ENCODE peak calls at places on chromosomes 13 and 19, in four cellular contexts. Y is dorsolateral prefrontal cortex, P is A549, U is Calu3. N is an unnamed sample.

GRCh38 chr13:85709072-85709471 is 90.1 kb downstream of the SLITRK6 start:
- DNase-seq in P (no peak), U (no peak), Y (no peak), N (no peak)

GRCh38 chr13:53622431-53622830 is 593.8 kb downstream of the OLFM4 start:
- DNase-seq in Y (no peak), U (no peak), P (no peak), N (no peak)

GRCh38 chr13:29423050-29423449 is 172.4 kb downstream of the SLC7A1 start:
- DNase-seq in Y (no peak), U (no peak), P (no peak), N (no peak)

GRCh38 chr13:21078501-21078900 is 17.1 kb upstream of the LATS2 start:
- DNase-seq in U (no peak), Y (no peak), P (no peak), N (no peak)

GRCh38 chr19:12095111-12095790 is 30.7 kb downstream of the ZNF844 start:
- DNase-seq in Y (no peak), U (no peak), P (no peak), N (no peak)

GRCh38 chr13:110648155-110648819 is 32.9 kb downstream of the NAXD start:
- DNase-seq in Y (no peak), U (no peak), P (no peak), N (no peak)

GRCh38 chr19:16067205-16067938 is 8.9 kb upstream of the TPM4 start:
- DNase-seq in P (no peak), Y (no peak), U (peak; percentile 69), N (no peak)

GRCh38 chr13:51783432-51784094 is 20.4 kb downstream of the DHRS12 start:
- DNase-seq in Y (no peak), U (no peak), P (no peak), N (no peak)

GRCh38 chr19:42132030-42132628 is at the start of gene POU2F2:
- DNase-seq in P (no peak), U (no peak), Y (peak; percentile 54), N (peak; percentile 87)

GRCh38 chr19:50777830-50778303 is 7.6 kb downstream of the GPR32 start:
- DNase-seq in Y (no peak), P (no peak), U (no peak), N (peak; percentile 13)

GRCh38 chr19:40033989-40034560 is 22.0 kb downstream of the ZNF780B start:
- DNase-seq in P (no peak), Y (no peak), U (no peak), N (no peak)

GRCh38 chr13:49560270-49561063 is 24.9 kb downstream of the RCBTB1 start:
- DNase-seq in P (peak; percentile 9), Y (no peak), U (peak; percentile 38), N (no peak)

GRCh38 chr19:7391218-7391670 is 42.5 kb downstream of the ARHGEF18 start:
- DNase-seq in Y (no peak), U (peak; percentile 32), P (peak; percentile 75), N (no peak)

DNA sequence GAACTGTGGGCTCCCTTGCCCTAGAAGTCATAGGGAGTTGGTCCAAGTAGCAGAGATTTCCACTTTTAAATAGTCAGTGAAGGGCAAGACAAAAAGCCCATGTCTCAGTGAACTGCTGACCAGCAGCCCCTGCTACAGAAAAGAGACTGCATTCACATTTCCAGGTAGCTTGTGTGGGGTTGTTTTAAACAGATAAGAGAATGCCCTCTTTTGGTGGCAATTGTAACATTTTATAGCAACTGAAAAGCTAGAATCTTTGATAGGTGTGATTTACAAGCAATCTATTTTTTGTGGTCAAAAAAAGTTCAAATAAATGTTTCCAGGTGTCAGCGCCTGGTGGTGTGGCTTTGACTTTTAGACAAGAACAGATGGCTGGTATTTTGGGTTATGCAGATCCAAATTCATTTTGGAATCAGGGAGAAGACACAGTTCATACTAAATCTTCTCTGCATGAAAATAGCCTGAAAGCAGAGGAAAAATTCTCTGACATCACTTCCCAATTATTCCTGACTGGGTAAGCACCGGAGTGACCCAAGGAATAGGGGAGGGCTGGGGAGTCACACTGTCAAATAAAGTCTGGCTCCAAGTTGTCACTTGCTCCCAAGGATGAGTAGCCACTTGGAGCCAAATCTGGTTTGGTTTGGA is 26.2 kb upstream of the GPR12 start:
- DNase-seq in Y (no peak), P (no peak), U (no peak), N (no peak)
- TF ChIP-seq CTCF in Y (no peak), P (no peak), U (no peak), N (no peak)

DNA sequence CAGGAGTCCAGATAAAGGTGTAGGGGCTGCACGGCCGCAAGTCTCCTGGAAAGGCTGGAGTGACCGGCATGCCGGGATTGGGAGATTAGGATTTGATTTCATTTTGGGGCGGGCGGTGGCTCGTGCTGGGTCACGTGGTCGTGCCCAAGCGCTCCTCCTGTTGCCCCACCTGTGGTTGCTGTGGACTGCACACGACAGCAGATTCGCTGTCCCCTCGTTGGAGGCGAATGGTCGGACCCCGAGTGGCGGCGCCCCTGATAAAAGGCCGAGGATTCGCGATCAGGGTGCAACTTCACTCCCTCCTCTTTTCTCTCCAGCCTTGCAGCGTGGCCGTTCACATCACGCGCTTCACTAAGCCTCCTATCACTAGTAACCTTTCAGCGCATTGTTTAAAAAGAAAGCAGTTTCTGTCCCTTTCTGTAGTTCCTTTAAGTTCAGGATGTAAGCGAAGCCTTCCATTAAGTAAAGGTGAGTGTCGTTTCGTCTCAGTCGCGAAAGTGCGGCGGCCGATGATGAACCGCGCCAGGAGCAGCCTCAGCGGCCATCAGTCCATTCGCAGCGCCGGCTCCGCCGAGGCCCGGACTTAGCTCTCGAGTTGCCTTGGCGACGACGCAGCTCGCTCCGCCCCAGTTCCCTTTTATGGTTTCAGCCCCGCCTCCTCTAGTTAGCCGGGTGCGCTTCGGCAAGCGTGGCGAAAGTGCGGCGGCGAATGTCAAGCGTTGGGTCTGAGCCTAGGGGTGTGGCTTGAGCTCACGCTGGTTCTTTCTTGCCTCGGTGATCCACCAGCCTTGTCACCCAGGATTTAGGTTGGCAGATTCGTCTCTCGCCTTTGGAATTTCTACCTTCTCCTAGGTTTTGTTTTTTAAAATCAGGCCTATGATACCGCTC is 1.7 kb upstream of the PPP1R37 start:
- DNase-seq in Y (peak; percentile 99), P (peak; percentile 99), U (peak; percentile 99), N (peak; percentile 89)
- TF ChIP-seq CTCF in Y (peak; percentile 20), P (no peak), U (no peak), N (no peak)

DNA sequence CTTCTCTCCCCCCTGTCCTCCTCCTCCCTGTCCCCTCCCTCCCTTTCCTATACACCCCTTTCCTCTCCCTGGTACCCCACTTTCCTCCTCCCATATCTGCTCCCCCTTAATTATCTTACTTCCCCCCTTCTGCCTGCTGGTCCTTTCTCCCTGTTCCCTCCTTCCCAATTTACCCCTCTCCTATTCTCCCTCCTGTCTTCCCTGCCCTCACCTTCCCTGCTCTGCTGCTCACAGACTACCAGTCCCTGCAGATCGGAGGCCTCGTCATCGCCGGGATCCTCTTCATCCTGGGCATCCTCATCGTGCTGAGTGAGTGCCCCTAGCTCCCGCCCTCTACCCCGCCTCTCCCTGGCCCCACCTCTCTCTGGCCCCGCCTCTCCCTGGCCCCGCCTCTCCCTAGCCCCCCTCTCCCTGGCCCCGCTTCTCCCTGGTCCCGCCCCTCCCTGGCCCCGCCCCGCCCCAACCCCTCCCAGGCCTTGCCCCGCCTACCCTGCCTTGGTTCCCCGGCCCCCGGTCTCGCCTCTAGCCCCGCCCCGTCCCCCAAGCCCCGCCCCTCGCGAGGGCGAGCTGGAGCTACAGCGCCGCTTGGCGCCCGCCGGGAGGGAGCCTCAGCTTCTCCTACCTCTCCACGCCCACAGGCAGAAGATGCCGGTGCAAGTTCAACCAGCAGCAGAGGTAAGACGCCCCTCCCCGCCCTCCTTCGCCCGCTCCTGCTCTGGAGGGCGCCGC is 2.0 kb upstream of the FXYD7 start:
- DNase-seq in P (peak; percentile 100), Y (peak; percentile 97), U (peak; percentile 97), N (peak; percentile 100)
- TF ChIP-seq CTCF in P (peak; percentile 66), Y (peak; percentile 45), U (peak; percentile 31), N (peak; percentile 64)

DNA sequence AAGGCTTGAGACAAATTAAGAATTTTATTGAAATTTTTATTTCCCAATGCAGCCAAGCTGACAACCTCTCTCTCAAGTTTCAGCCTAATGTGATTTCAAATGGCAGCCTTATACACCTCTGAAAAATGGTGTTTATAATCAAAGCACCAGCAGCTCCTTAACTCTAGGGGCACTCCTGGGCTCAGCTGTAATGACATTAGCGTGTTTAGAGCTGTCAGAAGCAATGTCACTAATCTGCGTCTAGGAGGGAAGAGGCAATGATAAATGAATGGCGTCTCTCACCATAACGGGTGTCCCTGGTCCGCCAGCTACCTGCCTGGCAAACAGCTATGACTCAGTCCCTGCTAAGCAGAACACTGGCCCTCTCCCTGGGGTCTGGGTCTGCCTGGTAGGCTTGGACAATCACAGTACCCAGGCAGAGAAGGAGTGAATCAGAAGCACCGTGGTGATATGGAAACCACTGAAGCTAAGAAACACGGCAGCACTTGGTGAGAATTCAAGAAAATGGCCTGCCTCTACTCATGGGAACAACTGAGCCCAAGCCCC is 131.8 kb upstream of the VSTM2B start:
- DNase-seq in Y (no peak), U (no peak), P (no peak), N (no peak)
- TF ChIP-seq CTCF in Y (no peak), U (no peak), P (no peak), N (no peak)

GRCh38 chr19:9640956-9641355 is 19.9 kb upstream of the ZNF561 start:
- DNase-seq in P (no peak), Y (no peak), U (no peak), N (no peak)

GRCh38 chr19:9641810-9642209 is 20.8 kb upstream of the ZNF561 start:
- DNase-seq in Y (no peak), P (no peak), U (no peak), N (no peak)

GRCh38 chr19:9644472-9644871 is 23.4 kb upstream of the ZNF561 start:
- DNase-seq in Y (no peak), U (no peak), P (no peak), N (no peak)

GRCh38 chr19:9650345-9650744 is 24.6 kb downstream of the ZNF562 start:
- DNase-seq in P (no peak), U (no peak), Y (no peak), N (no peak)

DNA sequence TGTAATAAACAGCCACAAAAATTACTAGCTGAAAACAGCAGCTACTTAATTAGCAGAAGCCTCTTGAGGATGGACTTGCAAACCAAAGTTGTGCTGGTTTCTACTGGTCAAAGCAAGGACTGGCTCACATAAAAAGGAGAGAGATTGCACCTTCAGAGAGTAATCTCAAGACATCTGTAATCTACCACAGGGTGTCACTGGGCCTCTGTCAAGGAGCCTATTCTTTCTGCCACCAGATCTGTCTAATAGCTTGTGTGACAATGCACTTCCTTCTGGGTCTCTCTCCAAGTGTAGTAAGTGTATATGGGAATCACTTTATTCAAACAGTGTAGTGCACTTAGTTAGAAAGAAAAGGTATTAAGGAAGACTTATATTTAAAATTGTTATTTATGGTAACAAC is 24.4 kb upstream of the ZNF561 start:
- DNase-seq in P (no peak), U (no peak), Y (no peak), N (no peak)
- TF ChIP-seq CTCF in P (no peak), U (no peak), Y (no peak), N (peak; percentile 11)

GRCh38 chr19:56393119-56394012 is at the start of gene ZNF582:
- DNase-seq in U (peak; percentile 89), P (peak; percentile 90), Y (peak; percentile 96), N (peak; percentile 94)
- TF ChIP-seq CTCF in U (no peak), P (peak; percentile 42), Y (peak; percentile 88), N (peak; percentile 96)